ENCODE peak calls at places on chromosomes 3 and 15, in five cellular contexts. One of them, this sample, is unnamed.

GRCh38 chr15:33278816-33279612 is 31.8 kb upstream of the RYR3 start:
- DNase-seq in OCI-LY7: no peak
- DNase-seq in psoas muscle: no peak
- DNase-seq in cardiac muscle cell: no peak
- DNase-seq in PC-3: peak; percentile 96
- DNase-seq in this sample: no peak

GRCh38 chr3:177760803-177761202 is 563.5 kb upstream of the TBL1XR1 start:
- DNase-seq in OCI-LY7: no peak
- DNase-seq in psoas muscle: no peak
- DNase-seq in cardiac muscle cell: no peak
- DNase-seq in PC-3: no peak
- DNase-seq in this sample: no peak

GRCh38 chr3:55487376-55488241 is 503 bp upstream of the WNT5A start:
- DNase-seq in OCI-LY7: peak; percentile 53
- DNase-seq in psoas muscle: peak; percentile 28
- DNase-seq in cardiac muscle cell: peak; percentile 68
- DNase-seq in PC-3: peak; percentile 55
- DNase-seq in this sample: no peak

GRCh38 chr3:46194868-46195553 is 13.1 kb downstream of the CCR1 start:
- DNase-seq in OCI-LY7: no peak
- DNase-seq in psoas muscle: no peak
- DNase-seq in cardiac muscle cell: no peak
- DNase-seq in PC-3: peak; percentile 42
- DNase-seq in this sample: no peak

GRCh38 chr3:8660271-8660731 is 15.7 kb upstream of the SSUH2 start:
- DNase-seq in OCI-LY7: no peak
- DNase-seq in psoas muscle: no peak
- DNase-seq in cardiac muscle cell: peak; percentile 35
- DNase-seq in PC-3: no peak
- DNase-seq in this sample: no peak

GRCh38 chr15:30905821-30906220 is 2.1 kb downstream of the FAN1 start:
- DNase-seq in OCI-LY7: no peak
- DNase-seq in psoas muscle: no peak
- DNase-seq in cardiac muscle cell: peak; percentile 11
- DNase-seq in PC-3: peak; percentile 23
- DNase-seq in this sample: no peak

GRCh38 chr3:197960694-197961581 is 921 bp downstream of the LMLN start:
- DNase-seq in OCI-LY7: no peak
- DNase-seq in psoas muscle: peak; percentile 30
- DNase-seq in cardiac muscle cell: no peak
- DNase-seq in PC-3: no peak
- DNase-seq in this sample: no peak

GRCh38 chr3:124812291-124813265 is 74.6 kb downstream of the ITGB5 start:
- DNase-seq in OCI-LY7: no peak
- DNase-seq in psoas muscle: peak; percentile 72
- DNase-seq in cardiac muscle cell: no peak
- DNase-seq in PC-3: peak; percentile 90
- DNase-seq in this sample: no peak

GRCh38 chr3:96970211-96970610 is 155.8 kb downstream of the EPHA6 start:
- DNase-seq in OCI-LY7: no peak
- DNase-seq in psoas muscle: no peak
- DNase-seq in cardiac muscle cell: no peak
- DNase-seq in PC-3: peak; percentile 59
- DNase-seq in this sample: no peak

GRCh38 chr3:155354658-155355057 is 61.2 kb upstream of the STRIT1 start:
- DNase-seq in OCI-LY7: no peak
- DNase-seq in psoas muscle: no peak
- DNase-seq in cardiac muscle cell: no peak
- DNase-seq in PC-3: no peak
- DNase-seq in this sample: no peak

GRCh38 chr3:188284455-188285212 is 130.7 kb downstream of the LPP start:
- DNase-seq in OCI-LY7: peak; percentile 33
- DNase-seq in psoas muscle: no peak
- DNase-seq in cardiac muscle cell: no peak
- DNase-seq in PC-3: peak; percentile 43
- DNase-seq in this sample: no peak

GRCh38 chr3:12990781-12991480 is 82.3 kb downstream of the IQSEC1 start:
- DNase-seq in OCI-LY7: no peak
- DNase-seq in psoas muscle: no peak
- DNase-seq in cardiac muscle cell: no peak
- DNase-seq in PC-3: peak; percentile 73
- DNase-seq in this sample: no peak

GRCh38 chr3:23656199-23656598 is 149.6 kb upstream of the UBE2E1 start:
- DNase-seq in OCI-LY7: no peak
- DNase-seq in psoas muscle: no peak
- DNase-seq in cardiac muscle cell: no peak
- DNase-seq in PC-3: no peak
- DNase-seq in this sample: no peak

GRCh38 chr15:95995375-95996168 is 334.9 kb upstream of the NR2F2 start:
- DNase-seq in OCI-LY7: no peak
- DNase-seq in psoas muscle: no peak
- DNase-seq in cardiac muscle cell: no peak
- DNase-seq in PC-3: peak; percentile 32
- DNase-seq in this sample: no peak

GRCh38 chr3:134847349-134847748 is 52.3 kb downstream of the EPHB1 start:
- DNase-seq in OCI-LY7: no peak
- DNase-seq in psoas muscle: no peak
- DNase-seq in cardiac muscle cell: no peak
- DNase-seq in PC-3: no peak
- DNase-seq in this sample: no peak

GRCh38 chr3:133408366-133408765 is 8.5 kb downstream of the BFSP2 start:
- DNase-seq in OCI-LY7: no peak
- DNase-seq in psoas muscle: no peak
- DNase-seq in cardiac muscle cell: no peak
- DNase-seq in PC-3: no peak
- DNase-seq in this sample: no peak

GRCh38 chr3:120160050-120160449 is 65.8 kb upstream of the GSK3B start:
- DNase-seq in OCI-LY7: no peak
- DNase-seq in psoas muscle: peak; percentile 69
- DNase-seq in cardiac muscle cell: no peak
- DNase-seq in PC-3: peak; percentile 99
- DNase-seq in this sample: peak; percentile 4

GRCh38 chr3:4320453-4320852 is 17.3 kb downstream of the SETMAR start:
- DNase-seq in OCI-LY7: no peak
- DNase-seq in psoas muscle: no peak
- DNase-seq in cardiac muscle cell: no peak
- DNase-seq in PC-3: no peak
- DNase-seq in this sample: no peak

GRCh38 chr15:40693904-40694705 is 869 bp upstream of the RAD51 start:
- DNase-seq in OCI-LY7: peak; percentile 59
- DNase-seq in psoas muscle: no peak
- DNase-seq in cardiac muscle cell: no peak
- DNase-seq in PC-3: peak; percentile 6
- DNase-seq in this sample: no peak

GRCh38 chr3:15164356-15164755 is 41.7 kb upstream of the CAPN7 start:
- DNase-seq in OCI-LY7: no peak
- DNase-seq in psoas muscle: no peak
- DNase-seq in cardiac muscle cell: no peak
- DNase-seq in PC-3: no peak
- DNase-seq in this sample: no peak

GRCh38 chr3:139418144-139418543 is 28.7 kb upstream of the COPB2 start:
- DNase-seq in OCI-LY7: no peak
- DNase-seq in psoas muscle: no peak
- DNase-seq in cardiac muscle cell: no peak
- DNase-seq in PC-3: peak; percentile 41
- DNase-seq in this sample: no peak

GRCh38 chr15:31338879-31339557 is 12.4 kb downstream of the KLF13 start:
- DNase-seq in OCI-LY7: no peak
- DNase-seq in psoas muscle: peak; percentile 54
- DNase-seq in cardiac muscle cell: peak; percentile 34
- DNase-seq in PC-3: peak; percentile 27
- DNase-seq in this sample: no peak

GRCh38 chr3:130457681-130458080 is 59.3 kb upstream of the COL6A6 start:
- DNase-seq in OCI-LY7: no peak
- DNase-seq in psoas muscle: no peak
- DNase-seq in cardiac muscle cell: peak; percentile 9
- DNase-seq in PC-3: no peak
- DNase-seq in this sample: no peak

GRCh38 chr3:130465486-130465885 is 51.5 kb upstream of the COL6A6 start:
- DNase-seq in OCI-LY7: no peak
- DNase-seq in psoas muscle: no peak
- DNase-seq in cardiac muscle cell: no peak
- DNase-seq in PC-3: no peak
- DNase-seq in this sample: no peak

GRCh38 chr3:130463221-130463620 is 53.8 kb upstream of the COL6A6 start:
- DNase-seq in OCI-LY7: no peak
- DNase-seq in psoas muscle: no peak
- DNase-seq in cardiac muscle cell: no peak
- DNase-seq in PC-3: no peak
- DNase-seq in this sample: no peak

GRCh38 chr3:130459944-130460343 is 57.0 kb upstream of the COL6A6 start:
- DNase-seq in OCI-LY7: no peak
- DNase-seq in psoas muscle: no peak
- DNase-seq in cardiac muscle cell: no peak
- DNase-seq in PC-3: no peak
- DNase-seq in this sample: no peak

DNA sequence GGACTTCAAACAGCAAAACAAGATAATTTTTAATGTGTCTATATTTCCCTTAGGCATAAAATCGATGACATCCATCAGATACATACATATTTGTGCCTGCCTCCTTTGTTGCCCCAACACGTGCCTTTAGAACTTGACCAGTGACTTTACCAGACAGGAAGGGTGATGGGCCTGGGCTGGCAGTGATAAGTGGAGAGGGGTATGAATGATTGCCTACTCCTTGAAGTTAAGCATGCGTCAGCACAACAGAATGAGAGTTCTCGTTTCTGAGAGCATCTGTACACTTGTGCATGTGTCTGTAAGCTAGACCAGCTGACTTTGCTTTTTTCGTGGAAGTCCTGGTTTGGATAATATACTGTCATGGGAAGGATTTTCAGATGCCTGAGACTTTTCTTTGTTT is 54.9 kb upstream of the COL6A6 start:
- DNase-seq in OCI-LY7: no peak
- DNase-seq in psoas muscle: no peak
- DNase-seq in cardiac muscle cell: no peak
- DNase-seq in PC-3: no peak
- DNase-seq in this sample: no peak
- H3K27ac ChIP-seq in OCI-LY7: no peak overlapping the region
- H3K27ac ChIP-seq in psoas muscle: no peak overlapping the region
- H3K27ac ChIP-seq in cardiac muscle cell: no peak overlapping the region
- H3K27ac ChIP-seq in PC-3: no peak overlapping the region
- H3K27ac ChIP-seq in this sample: no peak overlapping the region

DNA sequence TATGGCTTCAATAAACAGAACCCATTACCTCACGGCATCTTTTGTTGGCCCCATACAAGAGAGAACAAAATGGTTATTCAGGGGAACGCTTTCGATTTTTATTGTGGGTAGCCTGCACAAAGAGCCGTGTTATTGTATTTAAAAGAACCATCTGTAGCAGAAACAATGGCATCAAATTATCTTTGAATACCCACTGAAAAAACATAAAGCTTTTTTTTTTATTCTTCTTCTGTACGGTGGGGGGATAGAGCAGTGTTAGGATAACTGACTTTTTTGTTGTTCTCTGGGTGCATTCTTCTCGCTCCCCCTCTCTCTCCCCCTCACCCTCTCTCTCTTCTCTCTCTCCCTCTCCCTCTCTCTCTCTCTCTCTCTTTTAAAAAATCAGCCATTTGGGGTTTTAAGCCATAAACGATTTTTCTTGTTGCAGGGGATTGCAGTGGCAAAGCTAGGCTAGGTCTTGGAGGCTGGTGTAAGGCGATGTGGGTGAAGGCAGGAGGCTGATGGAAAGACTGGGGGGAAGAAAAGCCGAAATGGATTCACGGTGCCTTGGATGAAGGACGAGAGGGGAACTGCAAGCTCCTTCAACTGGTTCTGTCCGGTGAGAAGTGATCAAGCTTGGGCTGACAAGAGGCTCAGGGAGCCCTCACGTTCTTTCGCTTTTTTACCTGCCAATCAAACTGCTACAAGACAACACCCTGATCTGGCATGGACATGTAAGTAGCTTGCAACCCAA is 12.4 kb upstream of the SOX2 start:
- DNase-seq in OCI-LY7: no peak
- DNase-seq in psoas muscle: no peak
- DNase-seq in cardiac muscle cell: no peak
- DNase-seq in PC-3: no peak
- DNase-seq in this sample: no peak
- H3K4me3 ChIP-seq in OCI-LY7: no peak overlapping the region
- H3K4me3 ChIP-seq in psoas muscle: no peak overlapping the region
- H3K4me3 ChIP-seq in cardiac muscle cell: no peak overlapping the region
- H3K4me3 ChIP-seq in PC-3: no peak overlapping the region
- H3K4me3 ChIP-seq in this sample: no peak overlapping the region

DNA sequence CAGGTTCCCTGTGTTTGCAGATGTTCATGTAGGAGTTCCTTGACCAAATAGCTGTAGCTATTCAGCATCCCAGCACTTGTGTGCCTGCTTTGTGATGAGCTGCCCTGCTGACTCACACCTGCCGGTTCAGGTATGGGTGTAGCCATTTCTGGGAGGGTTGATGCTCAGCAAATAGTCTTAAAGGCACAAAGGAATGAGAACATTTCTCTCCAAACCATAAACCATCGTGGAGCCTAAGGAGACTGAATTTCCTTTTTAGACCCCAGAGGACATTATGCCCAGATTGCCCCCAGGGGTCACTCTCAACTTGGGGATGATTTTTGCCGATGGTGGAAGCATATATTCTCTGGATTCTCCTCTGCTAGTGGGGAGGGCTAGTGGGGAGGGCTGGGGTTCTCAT is 80.6 kb downstream of the ADAMTSL3 start:
- DNase-seq in OCI-LY7: no peak
- DNase-seq in psoas muscle: no peak
- DNase-seq in cardiac muscle cell: peak; percentile 5
- DNase-seq in PC-3: peak; percentile 89
- DNase-seq in this sample: no peak
- TF ChIP-seq CTCF in OCI-LY7: peak; percentile 25
- TF ChIP-seq CTCF in psoas muscle: no peak
- TF ChIP-seq CTCF in cardiac muscle cell: peak; percentile 40
- TF ChIP-seq CTCF in PC-3: peak; percentile 40
- TF ChIP-seq CTCF in this sample: no peak

GRCh38 chr3:138376663-138377062 is 28.3 kb downstream of the MRAS start:
- DNase-seq in OCI-LY7: no peak
- DNase-seq in psoas muscle: no peak
- DNase-seq in cardiac muscle cell: no peak
- DNase-seq in PC-3: no peak
- DNase-seq in this sample: no peak

GRCh38 chr3:138373695-138374094 is 25.3 kb downstream of the MRAS start:
- DNase-seq in OCI-LY7: no peak
- DNase-seq in psoas muscle: no peak
- DNase-seq in cardiac muscle cell: no peak
- DNase-seq in PC-3: no peak
- DNase-seq in this sample: no peak

GRCh38 chr3:138374573-138375134 is 26.3 kb downstream of the MRAS start:
- DNase-seq in OCI-LY7: no peak
- DNase-seq in psoas muscle: no peak
- DNase-seq in cardiac muscle cell: peak; percentile 26
- DNase-seq in PC-3: no peak
- DNase-seq in this sample: no peak

GRCh38 chr3:138377804-138378203 is 29.4 kb downstream of the MRAS start:
- DNase-seq in OCI-LY7: no peak
- DNase-seq in psoas muscle: no peak
- DNase-seq in cardiac muscle cell: no peak
- DNase-seq in PC-3: no peak
- DNase-seq in this sample: no peak

DNA sequence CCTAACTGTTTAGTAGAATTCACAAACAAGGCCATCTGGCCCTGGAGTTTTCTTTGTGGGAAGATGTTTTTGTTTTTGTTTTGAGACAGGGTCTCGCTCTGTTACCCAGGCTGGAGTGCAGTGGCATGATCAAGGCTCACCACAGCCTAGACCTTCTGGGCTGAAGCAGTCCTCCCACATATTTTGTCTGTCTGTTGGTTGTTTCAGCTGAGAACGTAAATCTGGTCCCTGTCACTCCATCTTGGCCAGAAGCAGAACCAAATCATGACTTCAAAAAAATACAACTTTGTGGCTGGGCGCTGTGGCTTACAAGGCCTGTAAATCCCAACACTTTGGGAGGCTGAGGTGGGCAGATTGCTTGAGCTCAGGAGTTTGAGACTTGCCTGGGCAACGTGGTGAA is 27.1 kb downstream of the MRAS start:
- DNase-seq in OCI-LY7: no peak
- DNase-seq in psoas muscle: no peak
- DNase-seq in cardiac muscle cell: no peak
- DNase-seq in PC-3: no peak
- DNase-seq in this sample: no peak
- H3K27ac ChIP-seq in OCI-LY7: no peak overlapping the region
- H3K27ac ChIP-seq in psoas muscle: no peak overlapping the region
- H3K27ac ChIP-seq in cardiac muscle cell: peak overlapping the region; percentile 94
- H3K27ac ChIP-seq in PC-3: no peak overlapping the region
- H3K27ac ChIP-seq in this sample: no peak overlapping the region

This sample was measured in esophagus squamous epithelium.